ENCODE peak calls at places on chromosomes 5 and 9, in four cellular contexts. F is upper lobe of left lung, I is SK-N-SH, U is suprapubic skin. V is an unnamed sample. For H3K4me1, the result is how much of the 10 kb centered on the place peaks cover.

GRCh38 chr5:134463991-134464760 is 52.5 kb upstream of the CDKN2AIPNL start:
- DNase-seq in F (no peak), I (no peak), U (peak), V (no peak)

GRCh38 chr9:36486933-36487481 is 85.7 kb upstream of the MELK start:
- DNase-seq in F (peak), I (peak), U (peak), V (peak)

GRCh38 chr9:70046274-70047070 is 2.8 kb downstream of the MAMDC2 start:
- DNase-seq in F (peak), I (no peak), U (no peak), V (no peak)

GRCh38 chr5:59709833-59710232 is 183.7 kb downstream of the PDE4D start:
- DNase-seq in F (no peak), I (no peak), U (no peak), V (peak)

GRCh38 chr9:121609845-121610637 is 41.4 kb upstream of the DAB2IP start:
- DNase-seq in F (peak), I (no peak), U (no peak), V (peak)

GRCh38 chr5:108339220-108339619 is 42.7 kb downstream of the FBXL17 start:
- DNase-seq in F (no peak), I (no peak), U (no peak), V (no peak)

GRCh38 chr5:144460608-144461007 is 289.9 kb downstream of the KCTD16 start:
- DNase-seq in F (no peak), I (no peak), U (no peak), V (no peak)

GRCh38 chr5:90182726-90183125 is 226.8 kb downstream of the CETN3 start:
- DNase-seq in F (no peak), I (no peak), U (no peak), V (no peak)

GRCh38 chr5:135457424-135458071 is 5.4 kb upstream of the TIFAB start:
- DNase-seq in F (peak), I (peak), U (peak), V (peak)

GRCh38 chr5:104942735-104943134 is 1380.1 kb upstream of the NUDT12 start:
- DNase-seq in F (no peak), I (no peak), U (no peak), V (no peak)

GRCh38 chr9:35771524-35771923 is 17.4 kb upstream of the MSMP start:
- DNase-seq in F (no peak), I (no peak), U (no peak), V (peak)

GRCh38 chr9:8241201-8241600 is 441.6 kb upstream of the DMAC1 start:
- DNase-seq in F (no peak), I (no peak), U (no peak), V (no peak)

GRCh38 chr5:135236187-135236835 is 162.7 kb downstream of the MACROH2A1 start:
- DNase-seq in F (no peak), I (no peak), U (peak), V (peak)

GRCh38 chr5:82004511-82004910 is 32.7 kb downstream of the ATG10 start:
- DNase-seq in F (no peak), I (no peak), U (no peak), V (no peak)

GRCh38 chr5:78621269-78621871 is 27.2 kb downstream of the LHFPL2 start:
- DNase-seq in F (no peak), I (no peak), U (no peak), V (no peak)

GRCh38 chr5:64872044-64872443 is 103.3 kb downstream of the CWC27 start:
- DNase-seq in F (no peak), I (no peak), U (no peak), V (no peak)

GRCh38 chr5:69030663-69031062 is 63.2 kb upstream of the SLC30A5 start:
- DNase-seq in F (no peak), I (peak), U (no peak), V (no peak)

GRCh38 chr5:91110709-91111108 is 272.4 kb downstream of the ARRDC3 start:
- DNase-seq in F (no peak), I (no peak), U (no peak), V (no peak)

GRCh38 chr9:34994429-34995287 is 5.1 kb downstream of the DNAJB5 start:
- DNase-seq in F (no peak), I (peak), U (peak), V (peak)

GRCh38 chr9:75457474-75458011 is 369.2 kb downstream of the OSTF1 start:
- DNase-seq in F (no peak), I (no peak), U (no peak), V (no peak)

GRCh38 chr9:104009853-104010252 is 84.3 kb upstream of the SMC2 start:
- DNase-seq in F (no peak), I (no peak), U (no peak), V (no peak)

GRCh38 chr9:124420991-124421543 is 5.8 kb upstream of the PSMB7 start:
- DNase-seq in F (no peak), I (no peak), U (no peak), V (no peak)

GRCh38 chr5:73268826-73269225 is 95.8 kb downstream of the TMEM174 start:
- DNase-seq in F (no peak), I (no peak), U (no peak), V (no peak)

GRCh38 chr9:86978413-86978812 is 31.1 kb upstream of the GAS1 start:
- DNase-seq in F (no peak), I (no peak), U (no peak), V (no peak)

GRCh38 chr5:112420111-112420864 is 1.2 kb upstream of the EPB41L4A start:
- DNase-seq in F (peak), I (peak), U (peak), V (peak)

GRCh38 chr9:136403538-136403914 is 3.6 kb upstream of the SNAPC4 start:
- DNase-seq in F (no peak), I (no peak), U (no peak), V (no peak)

GRCh38 chr5:83209963-83210362 is 132.6 kb downstream of the XRCC4 start:
- DNase-seq in F (no peak), I (no peak), U (no peak), V (no peak)

GRCh38 chr5:135353952-135354721 is 44.9 kb downstream of the MACROH2A1 start:
- DNase-seq in F (no peak), I (no peak), U (peak), V (no peak)

GRCh38 chr5:117299940-117300339 is 725.3 kb upstream of the SEMA6A start:
- DNase-seq in F (no peak), I (no peak), U (no peak), V (no peak)

GRCh38 chr9:2180704-2181103 is 165.6 kb downstream of the SMARCA2 start:
- DNase-seq in F (no peak), I (no peak), U (no peak), V (no peak)

GRCh38 chr5:68289576-68289975 is 74.0 kb downstream of the PIK3R1 start:
- DNase-seq in F (no peak), I (no peak), U (no peak), V (no peak)

GRCh38 chr5:94793113-94793815 is 174.8 kb downstream of the SLF1 start:
- DNase-seq in F (no peak), I (no peak), U (no peak), V (no peak)

GRCh38 chr9:93278164-93278563 is 94.2 kb downstream of the WNK2 start:
- DNase-seq in F (no peak), I (no peak), U (no peak), V (no peak)
- H3K4me1 ChIP-seq in F (under half), I (under half), U (under half), V (under half)

GRCh38 chr5:89337-90286 is 2.4 kb upstream of the PLEKHG4B start:
- DNase-seq in F (no peak), I (no peak), U (no peak), V (no peak)

GRCh38 chr5:90590-91547 is 1.1 kb upstream of the PLEKHG4B start:
- DNase-seq in F (peak), I (no peak), U (no peak), V (peak)

GRCh38 chr5:93221-93980 is 1.4 kb downstream of the PLEKHG4B start:
- DNase-seq in F (no peak), I (no peak), U (no peak), V (no peak)

GRCh38 chr5:92391-93220 is 638 bp downstream of the PLEKHG4B start:
- DNase-seq in F (no peak), I (peak), U (no peak), V (no peak)

DNA sequence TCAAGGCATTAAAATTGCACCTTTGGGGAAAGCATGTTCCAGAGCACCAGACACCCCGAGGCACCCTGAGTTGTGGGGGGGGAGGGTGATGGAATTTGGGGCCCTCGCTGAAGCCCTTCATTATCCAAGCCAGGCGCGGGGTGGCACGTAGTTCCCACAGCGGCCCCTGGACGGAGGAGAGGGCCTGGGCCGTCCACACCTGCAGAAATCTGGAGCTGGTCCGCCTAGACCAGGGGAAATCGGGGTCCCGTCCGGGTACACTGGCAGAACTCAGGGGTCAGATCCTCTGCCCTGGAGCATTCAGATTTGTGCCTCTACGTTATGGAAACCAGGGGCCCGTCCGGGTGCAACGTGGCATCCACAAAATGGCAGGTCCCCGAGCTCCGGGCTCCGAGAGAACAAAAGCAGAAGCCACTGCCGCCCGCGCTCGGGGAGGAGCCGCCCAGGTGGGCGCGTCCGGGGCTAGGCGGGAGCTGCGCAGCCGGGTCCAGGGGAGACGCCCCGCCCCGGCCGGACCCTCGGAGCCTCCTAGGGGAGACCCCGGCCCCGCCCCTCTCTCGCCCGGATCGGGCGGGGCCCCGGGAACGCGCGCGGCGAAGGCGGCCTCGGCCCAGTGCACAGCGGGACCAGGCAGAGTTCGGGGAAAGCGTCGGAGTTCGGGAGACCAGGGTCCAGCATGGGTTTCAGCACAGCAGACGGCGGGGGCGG is at the start of gene PLEKHG4B:
- DNase-seq in F (no peak), I (peak), U (no peak), V (no peak)
- H3K4me3 ChIP-seq in F (peak), I (no peak), U (peak), V (peak)

GRCh38 chr5:132807163-132807838 is 5.8 kb upstream of the SOWAHA start:
- DNase-seq in F (no peak), I (no peak), U (peak), V (peak)
- TF ChIP-seq EP300 in F (no peak), I (no peak), U (no peak), V (no peak)

GRCh38 chr5:172868436-172868923 is 34.4 kb downstream of the ERGIC1 start:
- DNase-seq in F (no peak), I (no peak), U (no peak), V (no peak)
- H3K4me1 ChIP-seq in F (half or more), I (under half), U (half or more), V (half or more)

DNA sequence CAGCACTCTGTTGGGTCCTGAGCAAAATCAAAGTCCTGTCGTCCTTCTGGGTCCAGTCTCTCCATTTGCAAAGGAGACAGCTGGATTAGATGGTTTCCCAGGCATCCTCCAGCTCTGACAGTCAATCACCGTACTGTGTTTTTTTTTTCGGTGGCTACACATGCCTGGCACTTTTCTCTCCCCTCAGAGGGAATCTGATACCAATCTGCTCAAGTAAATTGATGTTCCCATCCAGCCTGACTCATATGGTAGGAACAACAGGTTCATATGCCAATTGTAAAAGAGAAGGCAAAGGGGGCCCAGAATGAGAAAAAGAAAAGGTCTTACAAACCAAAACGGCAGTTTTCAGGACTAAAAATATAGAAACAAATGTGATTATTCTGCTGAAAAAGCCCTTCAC is 1.2 kb downstream of the FBXO10 start:
- DNase-seq in F (no peak), I (peak), U (no peak), V (no peak)
- H3K4me3 ChIP-seq in F (peak), I (peak), U (peak), V (no peak)

GRCh38 chr5:150503977-150504620 is 3.8 kb upstream of the NDST1 start:
- DNase-seq in F (peak), I (peak), U (no peak), V (peak)

GRCh38 chr5:150507283-150508020 is 479 bp upstream of the NDST1 start:
- DNase-seq in F (no peak), I (no peak), U (no peak), V (peak)

GRCh38 chr5:150505041-150505511 is 2.9 kb upstream of the NDST1 start:
- DNase-seq in F (no peak), I (no peak), U (no peak), V (no peak)

GRCh38 chr5:150506571-150507282 is 1.2 kb upstream of the NDST1 start:
- DNase-seq in F (no peak), I (no peak), U (no peak), V (no peak)

GRCh38 chr5:150505816-150506215 is 2.1 kb upstream of the NDST1 start:
- DNase-seq in F (peak), I (no peak), U (no peak), V (no peak)
- TF ChIP-seq EP300 in F (no peak), I (no peak), U (no peak), V (no peak)

DNA sequence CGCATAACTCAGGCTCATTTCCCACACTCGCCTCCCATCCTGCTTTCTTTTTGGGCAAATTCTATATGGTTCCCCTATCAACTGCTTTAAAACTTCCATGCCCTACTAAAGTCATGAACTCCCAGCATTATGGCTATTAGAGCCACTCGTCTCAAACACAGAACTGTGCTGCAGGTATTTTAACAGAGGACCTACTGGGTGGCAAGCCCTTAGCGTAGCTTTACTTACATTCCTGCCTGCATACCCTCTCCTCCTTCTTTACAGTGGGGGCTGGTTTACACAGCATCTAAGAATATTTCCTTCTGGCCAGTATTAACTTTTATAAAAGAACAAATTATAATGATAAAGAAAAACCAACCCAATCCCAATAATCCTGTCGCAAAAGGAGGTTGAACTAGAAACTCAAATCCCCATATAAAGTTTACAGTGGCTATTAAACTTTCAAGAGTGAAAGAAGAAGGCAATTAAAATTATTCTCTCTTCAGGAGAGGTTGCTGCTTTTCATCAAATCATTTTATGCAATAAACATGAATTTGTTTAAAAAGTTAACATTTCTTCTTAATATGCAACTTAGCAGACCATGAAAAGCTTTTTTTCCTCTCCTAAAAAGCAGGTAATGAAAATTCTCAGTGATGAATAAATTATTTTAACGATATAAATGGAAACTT is 100.6 kb downstream of the ELAVL2 start:
- DNase-seq in F (no peak), I (no peak), U (no peak), V (no peak)
- H3K4me1 ChIP-seq in F (under half), I (under half), U (under half), V (under half)

GRCh38 chr5:10699281-10699874 is 61.7 kb downstream of the DAP start:
- DNase-seq in F (no peak), I (no peak), U (no peak), V (no peak)
- H3K4me3 ChIP-seq in F (no peak), I (no peak), U (no peak), V (no peak)

DNA sequence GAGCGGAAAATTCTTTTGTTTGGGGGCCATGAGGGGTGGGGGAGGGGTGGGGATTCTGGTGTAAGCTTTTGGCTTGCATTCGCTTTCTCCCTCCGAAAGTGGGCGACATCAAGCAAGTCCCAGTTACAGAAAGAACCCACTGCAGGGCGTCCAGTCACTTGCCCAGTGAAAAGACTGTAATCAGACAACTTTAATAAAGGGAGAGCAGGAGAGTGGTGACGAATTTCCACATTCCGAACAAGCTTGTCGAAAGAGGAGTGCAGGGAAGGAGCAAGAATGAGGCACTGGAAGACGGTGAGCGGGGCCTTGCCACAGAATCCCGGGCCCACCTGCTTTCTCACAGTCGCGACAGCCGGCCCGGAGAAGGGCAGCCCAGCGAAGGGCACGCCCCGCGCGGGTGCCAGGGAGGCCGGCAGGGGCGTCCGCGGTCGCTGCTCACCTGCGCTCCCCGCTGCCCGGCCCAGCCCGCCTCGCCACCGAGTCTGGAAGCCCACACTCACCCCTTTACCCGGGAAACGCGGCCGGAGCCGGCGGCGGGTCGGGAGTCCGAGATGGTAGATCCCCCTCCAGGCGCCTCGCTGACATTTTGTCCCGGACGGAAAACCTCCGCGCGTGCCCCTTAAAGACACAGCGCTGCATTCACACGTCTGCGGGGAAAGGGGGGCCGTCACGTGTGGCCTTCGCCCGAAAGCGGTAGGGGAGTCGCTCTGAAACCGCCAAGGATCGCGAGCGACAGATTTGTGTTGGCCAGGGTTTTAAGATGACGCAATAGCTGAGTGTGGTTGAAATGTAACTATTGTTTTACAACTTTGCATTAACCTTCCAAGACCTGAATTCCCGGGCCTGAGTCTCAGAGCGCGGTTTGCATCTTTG is at the start of gene ZBED3:
- DNase-seq in F (peak), I (peak), U (peak), V (peak)
- TF ChIP-seq EP300 in F (peak), I (no peak), U (no peak), V (peak)

V was measured in stomach.